ENCODE peak calls at places on chromosomes 16 and 17, in four cellular contexts. One of them, this sample, is unnamed.
A peak's percentile ranks its signal among the peaks of the same experiment; 100 is the strongest.

GRCh38 chr17:40556198-40556661 is 9.0 kb downstream of the CCR7 start:
- DNase-seq in lower lobe of right lung: no peak
- DNase-seq in cardiac muscle cell: no peak
- DNase-seq in testis: no peak
- DNase-seq in this sample: no peak

GRCh38 chr17:6701719-6702118 is 11.4 kb downstream of the SLC13A5 start:
- DNase-seq in lower lobe of right lung: no peak
- DNase-seq in cardiac muscle cell: peak; percentile 72
- DNase-seq in testis: peak; percentile 58
- DNase-seq in this sample: peak; percentile 61

GRCh38 chr17:40450175-40450574 is 6.9 kb downstream of the IGFBP4 start:
- DNase-seq in lower lobe of right lung: no peak
- DNase-seq in cardiac muscle cell: no peak
- DNase-seq in testis: no peak
- DNase-seq in this sample: peak; percentile 76

GRCh38 chr16:2692251-2692947 is 10.1 kb downstream of the KCTD5 start:
- DNase-seq in lower lobe of right lung: no peak
- DNase-seq in cardiac muscle cell: no peak
- DNase-seq in testis: peak; percentile 79
- DNase-seq in this sample: no peak

GRCh38 chr16:4404247-4404966 is 12.0 kb downstream of the CORO7 start:
- DNase-seq in lower lobe of right lung: peak; percentile 49
- DNase-seq in cardiac muscle cell: peak; percentile 72
- DNase-seq in testis: peak; percentile 78
- DNase-seq in this sample: peak; percentile 82

GRCh38 chr17:7042507-7043194 is 1.2 kb downstream of the SLC16A11 start:
- DNase-seq in lower lobe of right lung: no peak
- DNase-seq in cardiac muscle cell: no peak
- DNase-seq in testis: no peak
- DNase-seq in this sample: no peak

GRCh38 chr17:73625006-73625405 is 19.2 kb downstream of the SDK2 start:
- DNase-seq in lower lobe of right lung: no peak
- DNase-seq in cardiac muscle cell: no peak
- DNase-seq in testis: no peak
- DNase-seq in this sample: no peak

GRCh38 chr17:77127735-77128361 is 12.9 kb upstream of the SEC14L1 start:
- DNase-seq in lower lobe of right lung: peak; percentile 84
- DNase-seq in cardiac muscle cell: no peak
- DNase-seq in testis: peak; percentile 62
- DNase-seq in this sample: no peak

GRCh38 chr17:68054296-68054900 is 18.9 kb downstream of the KPNA2 start:
- DNase-seq in lower lobe of right lung: no peak
- DNase-seq in cardiac muscle cell: no peak
- DNase-seq in testis: no peak
- DNase-seq in this sample: no peak

GRCh38 chr16:12589676-12590075 is 214.0 kb downstream of the CPPED1 start:
- DNase-seq in lower lobe of right lung: no peak
- DNase-seq in cardiac muscle cell: no peak
- DNase-seq in testis: no peak
- DNase-seq in this sample: no peak

GRCh38 chr16:65114527-65114926 is 7.3 kb downstream of the CDH11 start:
- DNase-seq in lower lobe of right lung: no peak
- DNase-seq in cardiac muscle cell: no peak
- DNase-seq in testis: no peak
- DNase-seq in this sample: no peak

GRCh38 chr17:58513391-58513912 is 986 bp downstream of the MTMR4 start:
- DNase-seq in lower lobe of right lung: no peak
- DNase-seq in cardiac muscle cell: no peak
- DNase-seq in testis: peak; percentile 41
- DNase-seq in this sample: peak; percentile 51

GRCh38 chr16:84334482-84334881 is 33.9 kb upstream of the ATP2C2 start:
- DNase-seq in lower lobe of right lung: no peak
- DNase-seq in cardiac muscle cell: no peak
- DNase-seq in testis: no peak
- DNase-seq in this sample: no peak

GRCh38 chr16:716250-716607 is 1.3 kb downstream of the METRN start:
- DNase-seq in lower lobe of right lung: no peak
- DNase-seq in cardiac muscle cell: peak; percentile 82
- DNase-seq in testis: peak; percentile 80
- DNase-seq in this sample: no peak

GRCh38 chr17:17484451-17484899 is 7.7 kb downstream of the MED9 start:
- DNase-seq in lower lobe of right lung: no peak
- DNase-seq in cardiac muscle cell: no peak
- DNase-seq in testis: no peak
- DNase-seq in this sample: no peak

GRCh38 chr17:58318627-58319180 is 9.9 kb downstream of the TSPOAP1 start:
- DNase-seq in lower lobe of right lung: peak; percentile 31
- DNase-seq in cardiac muscle cell: no peak
- DNase-seq in testis: no peak
- DNase-seq in this sample: no peak

GRCh38 chr16:50751528-50751927 is 9.6 kb downstream of the CYLD start:
- DNase-seq in lower lobe of right lung: no peak
- DNase-seq in cardiac muscle cell: no peak
- DNase-seq in testis: no peak
- DNase-seq in this sample: no peak

GRCh38 chr17:70882504-70882903 is 713.2 kb downstream of the KCNJ2 start:
- DNase-seq in lower lobe of right lung: no peak
- DNase-seq in cardiac muscle cell: no peak
- DNase-seq in testis: no peak
- DNase-seq in this sample: no peak

GRCh38 chr17:35788504-35788998 is 6.9 kb downstream of the MMP28 start:
- DNase-seq in lower lobe of right lung: no peak
- DNase-seq in cardiac muscle cell: no peak
- DNase-seq in testis: peak; percentile 58
- DNase-seq in this sample: no peak

GRCh38 chr16:19505600-19506303 is 16.1 kb downstream of the GDE1 start:
- DNase-seq in lower lobe of right lung: no peak
- DNase-seq in cardiac muscle cell: no peak
- DNase-seq in testis: no peak
- DNase-seq in this sample: no peak

GRCh38 chr16:10120953-10121352 is 61.3 kb downstream of the GRIN2A start:
- DNase-seq in lower lobe of right lung: no peak
- DNase-seq in cardiac muscle cell: no peak
- DNase-seq in testis: no peak
- DNase-seq in this sample: no peak

GRCh38 chr16:83115491-83116232 is 488.9 kb downstream of the CDH13 start:
- DNase-seq in lower lobe of right lung: no peak
- DNase-seq in cardiac muscle cell: no peak
- DNase-seq in testis: no peak
- DNase-seq in this sample: no peak

GRCh38 chr17:63827801-63828221 is 348 bp upstream of the FTSJ3 start:
- DNase-seq in lower lobe of right lung: no peak
- DNase-seq in cardiac muscle cell: no peak
- DNase-seq in testis: no peak
- DNase-seq in this sample: no peak

GRCh38 chr17:79464310-79465010 is 146.4 kb downstream of the RBFOX3 start:
- DNase-seq in lower lobe of right lung: no peak
- DNase-seq in cardiac muscle cell: no peak
- DNase-seq in testis: no peak
- DNase-seq in this sample: no peak
- H3K27me3 ChIP-seq in lower lobe of right lung: peaks cover 29% of the 10 kb centered on the region
- H3K27me3 ChIP-seq in cardiac muscle cell: peaks cover 46% of the 10 kb centered on the region
- H3K27me3 ChIP-seq in testis: no peaks in the 10 kb centered on the region
- H3K27me3 ChIP-seq in this sample: no peaks in the 10 kb centered on the region

DNA sequence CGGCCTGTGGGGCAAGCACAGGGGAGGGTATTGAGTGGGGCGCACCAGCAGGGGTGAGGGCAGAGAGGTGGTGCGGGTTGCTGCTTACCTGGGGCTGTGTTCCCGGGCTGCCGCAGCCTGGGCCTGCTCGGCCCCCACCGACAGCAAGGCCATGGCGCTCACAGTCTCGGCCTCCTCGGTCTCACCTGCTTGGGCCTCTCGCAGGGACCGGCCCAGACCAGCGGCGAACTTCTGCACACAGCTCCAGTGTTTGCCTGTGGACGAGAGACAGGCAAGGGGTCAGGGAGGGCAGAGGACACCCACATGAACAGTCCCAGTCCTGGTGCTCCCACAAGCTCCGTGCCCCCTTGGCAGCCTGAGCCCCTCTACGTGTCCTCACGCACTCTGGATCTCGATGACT is 7.9 kb downstream of the G6PC3 start:
- DNase-seq in lower lobe of right lung: no peak
- DNase-seq in cardiac muscle cell: no peak
- DNase-seq in testis: no peak
- DNase-seq in this sample: no peak
- H3K27ac ChIP-seq in lower lobe of right lung: no peak overlapping the region
- H3K27ac ChIP-seq in cardiac muscle cell: peak overlapping the region; percentile 69
- H3K27ac ChIP-seq in testis: no peak overlapping the region
- H3K27ac ChIP-seq in this sample: peak overlapping the region; percentile 11

GRCh38 chr16:89621136-89621697 is 7.8 kb downstream of the DPEP1 start:
- DNase-seq in lower lobe of right lung: no peak
- DNase-seq in cardiac muscle cell: no peak
- DNase-seq in testis: no peak
- DNase-seq in this sample: no peak
- H3K27me3 ChIP-seq in lower lobe of right lung: peaks cover 7% of the 10 kb centered on the region
- H3K27me3 ChIP-seq in cardiac muscle cell: peaks cover 3% of the 10 kb centered on the region
- H3K27me3 ChIP-seq in testis: no peaks in the 10 kb centered on the region
- H3K27me3 ChIP-seq in this sample: no peaks in the 10 kb centered on the region

GRCh38 chr17:75249564-75249963 is 11.8 kb downstream of the GGA3 start:
- DNase-seq in lower lobe of right lung: no peak
- DNase-seq in cardiac muscle cell: no peak
- DNase-seq in testis: no peak
- DNase-seq in this sample: no peak
- H3K27ac ChIP-seq in lower lobe of right lung: no peak overlapping the region
- H3K27ac ChIP-seq in cardiac muscle cell: no peak overlapping the region
- H3K27ac ChIP-seq in testis: no peak overlapping the region
- H3K27ac ChIP-seq in this sample: no peak overlapping the region

DNA sequence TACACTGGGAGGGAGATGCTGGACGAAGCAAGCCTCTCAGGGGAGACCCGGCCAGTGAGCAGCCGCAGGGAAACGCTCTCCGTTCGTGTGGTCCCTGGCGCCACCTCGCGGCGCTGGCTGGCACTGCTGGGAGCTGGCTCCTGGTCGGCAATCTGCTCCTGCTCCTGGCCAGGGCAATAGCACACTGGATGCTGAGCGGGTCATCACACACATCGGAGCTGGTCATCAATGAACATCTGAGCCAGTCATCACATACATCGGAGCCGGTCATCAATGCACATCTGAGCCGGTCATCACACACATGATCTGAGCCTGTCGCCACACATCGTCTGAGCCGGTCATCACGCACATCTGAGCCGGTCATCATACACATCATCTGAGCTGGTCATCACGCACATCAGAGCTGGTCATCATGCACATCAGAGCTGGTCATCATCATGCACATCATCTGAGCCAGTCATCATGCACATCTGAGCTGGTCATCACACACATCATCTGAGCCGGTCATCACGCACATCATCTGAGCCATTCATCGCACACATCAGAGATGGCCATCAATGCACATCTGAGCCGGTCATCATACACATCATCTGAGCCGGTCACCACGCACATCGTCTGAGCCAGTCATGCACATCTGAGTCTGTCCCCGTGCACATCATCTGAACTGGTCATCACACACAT is 217.4 kb downstream of the RBFOX3 start:
- DNase-seq in lower lobe of right lung: peak; percentile 81
- DNase-seq in cardiac muscle cell: peak; percentile 91
- DNase-seq in testis: peak; percentile 89
- DNase-seq in this sample: peak; percentile 93
- H3K27me3 ChIP-seq in lower lobe of right lung: peaks cover 91% of the 10 kb centered on the region
- H3K27me3 ChIP-seq in cardiac muscle cell: peaks cover 79% of the 10 kb centered on the region
- H3K27me3 ChIP-seq in testis: no peaks in the 10 kb centered on the region
- H3K27me3 ChIP-seq in this sample: no peaks in the 10 kb centered on the region

This sample was measured in WERI-Rb-1.